ENCODE peak calls at places on chromosomes 5 and 9, in four cellular contexts. M is lower leg skin, H is A549, S is H1. C is an unnamed sample.

GRCh38 chr5:177194278-177194677 is 60.7 kb downstream of the NSD1 start:
- DNase-seq in M (no peak), H (peak; percentile 33), S (no peak), C (no peak)

GRCh38 chr5:23484094-23484493 is 23.3 kb upstream of the PRDM9 start:
- DNase-seq in M (no peak), H (no peak), S (no peak), C (no peak)

GRCh38 chr5:157290156-157290980 is 24.4 kb downstream of the CYFIP2 start:
- DNase-seq in M (no peak), H (peak; percentile 55), S (no peak), C (no peak)

GRCh38 chr5:172919525-172920446 is 39.4 kb upstream of the RPL26L1 start:
- DNase-seq in M (no peak), H (no peak), S (no peak), C (no peak)

GRCh38 chr5:6574537-6574936 is 58.3 kb downstream of the NSUN2 start:
- DNase-seq in M (peak; percentile 46), H (no peak), S (no peak), C (no peak)

GRCh38 chr5:132825165-132825823 is 5.2 kb downstream of the SHROOM1 start:
- DNase-seq in M (no peak), H (no peak), S (peak; percentile 80), C (peak; percentile 35)

GRCh38 chr9:78001946-78002731 is 29.5 kb downstream of the GNAQ start:
- DNase-seq in M (no peak), H (no peak), S (no peak), C (peak; percentile 47)

GRCh38 chr9:88835038-88835466 is 156.2 kb upstream of the S1PR3 start:
- DNase-seq in M (no peak), H (no peak), S (no peak), C (no peak)

GRCh38 chr9:99071313-99072039 is 33.4 kb upstream of the TGFBR1 start:
- DNase-seq in M (no peak), H (no peak), S (no peak), C (no peak)

GRCh38 chr5:124343021-124343420 is 403.4 kb downstream of the ZNF608 start:
- DNase-seq in M (no peak), H (no peak), S (no peak), C (no peak)

GRCh38 chr5:2475902-2476301 is 275.6 kb downstream of the IRX2 start:
- DNase-seq in M (no peak), H (no peak), S (no peak), C (no peak)

GRCh38 chr9:77417570-77417969 is 230.6 kb downstream of the GNA14 start:
- DNase-seq in M (peak; percentile 67), H (no peak), S (no peak), C (no peak)

GRCh38 chr5:143758015-143758414 is 53.9 kb upstream of the HMHB1 start:
- DNase-seq in M (no peak), H (no peak), S (no peak), C (no peak)

GRCh38 chr9:114894801-114895433 is 35.5 kb downstream of the TNFSF8 start:
- DNase-seq in M (no peak), H (peak; percentile 60), S (no peak), C (no peak)

GRCh38 chr5:141874262-141874964 is 3.8 kb downstream of the PCDH1 start:
- DNase-seq in M (peak; percentile 82), H (no peak), S (no peak), C (no peak)
- TF ChIP-seq POLR2A in M (no peak), H (no peak), S (no peak), C (no peak)

GRCh38 chr9:122053546-122053945 is 39.6 kb downstream of the TTLL11 start:
- DNase-seq in M (no peak), H (no peak), S (no peak), C (no peak)

GRCh38 chr9:122056484-122056883 is 36.6 kb downstream of the TTLL11 start:
- DNase-seq in M (no peak), H (no peak), S (peak; percentile 57), C (peak; percentile 37)

GRCh38 chr9:122053951-122054350 is 39.2 kb downstream of the TTLL11 start:
- DNase-seq in M (no peak), H (no peak), S (no peak), C (no peak)

GRCh38 chr9:122057211-122057610 is 35.9 kb downstream of the TTLL11 start:
- DNase-seq in M (no peak), H (no peak), S (no peak), C (no peak)

DNA sequence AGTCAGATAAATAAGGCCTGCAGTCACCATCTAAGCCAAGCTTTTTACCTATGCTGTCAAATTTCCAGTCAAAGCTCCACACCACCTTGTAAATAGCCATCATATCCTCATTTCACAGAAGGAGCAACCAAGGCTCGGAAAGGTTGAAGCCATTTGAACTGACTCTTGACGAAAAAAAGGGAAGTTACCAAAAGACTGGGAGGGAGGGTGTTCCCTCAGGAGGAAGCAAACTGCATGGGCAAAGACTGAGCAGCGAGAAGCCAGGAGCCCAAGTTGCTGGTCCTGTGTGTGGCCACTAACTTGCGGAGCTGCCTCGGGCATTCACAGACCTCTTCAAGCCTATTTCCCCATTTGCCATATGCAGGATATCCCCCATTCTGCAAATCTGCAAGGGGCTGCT is 37.4 kb downstream of the TTLL11 start:
- DNase-seq in M (no peak), H (no peak), S (no peak), C (no peak)
- TF ChIP-seq POLR2A in M (no peak), H (no peak), S (no peak), C (no peak)

GRCh38 chr9:97985058-97985861 is 2.1 kb downstream of the ANP32B start:
- DNase-seq in M (no peak), H (peak; percentile 24), S (peak; percentile 53), C (peak; percentile 77)
- TF ChIP-seq POLR2A in M (no peak), H (no peak), S (no peak), C (no peak)

DNA sequence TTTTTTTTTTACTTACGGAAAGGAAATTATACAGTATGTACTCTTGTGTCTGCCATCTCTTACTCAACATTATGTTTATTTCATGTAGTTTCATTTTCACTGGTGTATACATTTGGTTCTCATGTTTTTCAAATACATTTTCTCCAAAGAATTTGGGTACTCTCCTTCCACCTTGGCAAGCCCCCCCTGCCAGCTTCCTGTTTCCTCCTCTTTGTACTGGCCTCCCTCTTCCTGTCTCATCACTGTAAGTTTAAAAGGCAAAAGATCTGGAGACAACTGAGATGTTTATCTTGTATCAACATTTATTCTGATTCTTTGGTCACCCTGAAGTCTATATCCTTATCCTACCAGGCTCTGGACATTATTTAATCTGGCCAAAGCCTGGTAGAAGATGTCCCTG is 207.2 kb downstream of the SAXO1 start:
- DNase-seq in M (no peak), H (no peak), S (no peak), C (no peak)
- TF ChIP-seq POLR2A in M (no peak), H (no peak), S (no peak), C (no peak)

C was measured in erythroblast.